ENCODE peak calls at places on chromosomes 4 and X, in eight cellular contexts. Y is WTC11, E is WERI-Rb-1, M is transverse colon, B is dermis blood vessel endothelial cell, X is hepatic stellate cell, H is glutamatergic neuron, R is epithelial cell of esophagus. K is an unnamed sample.

GRCh38 chr4:170089274-170089742 is 448 bp downstream of the AADAT start:
- DNase-seq in X (peak), E (peak), M (peak), R (peak), Y (peak), H (peak), B (peak), K (peak)

GRCh38 chr4:6529021-6529420 is 46.0 kb upstream of the MAN2B2 start:
- DNase-seq in B (no peak), M (no peak), X (no peak), Y (no peak), H (peak), R (no peak), E (peak), K (no peak)

GRCh38 chrX:153441296-153441695 is 4.6 kb downstream of the TREX2 start:
- DNase-seq in R (peak), E (no peak), H (no peak), M (no peak), Y (no peak), X (no peak), B (no peak), K (no peak)

GRCh38 chr4:42399393-42399792 is 2.1 kb downstream of the SHISA3 start:
- DNase-seq in M (no peak), H (peak), Y (peak), E (no peak), B (peak), X (no peak), R (no peak), K (no peak)

GRCh38 chr4:101366331-101366730 is 19.0 kb upstream of the PPP3CA start:
- DNase-seq in M (no peak), H (no peak), R (no peak), B (no peak), E (no peak), X (no peak), Y (no peak), K (no peak)

GRCh38 chr4:166741709-166742108 is 492.6 kb downstream of the SPOCK3 start:
- DNase-seq in Y (no peak), E (no peak), X (no peak), H (no peak), B (no peak), R (no peak), M (no peak), K (no peak)

GRCh38 chr4:139892973-139893736 is 227.5 kb downstream of the MGST2 start:
- DNase-seq in B (peak), E (no peak), X (no peak), Y (no peak), R (peak), M (no peak), H (no peak), K (no peak)

GRCh38 chr4:120544838-120545237 is 377.7 kb downstream of the PRDM5 start:
- DNase-seq in R (no peak), Y (no peak), E (no peak), X (no peak), M (no peak), H (no peak), B (no peak), K (no peak)

GRCh38 chr4:70619778-70620177 is 8.8 kb upstream of the ENAM start:
- DNase-seq in R (no peak), B (no peak), M (no peak), Y (no peak), X (no peak), H (no peak), E (no peak), K (no peak)

GRCh38 chr4:37615059-37615719 is 71.0 kb downstream of the RELL1 start:
- DNase-seq in X (no peak), E (peak), M (no peak), Y (no peak), B (no peak), H (no peak), R (no peak), K (no peak)

GRCh38 chrX:64894454-64895038 is 81.7 kb downstream of the ZC4H2 start:
- DNase-seq in R (peak), E (peak), M (peak), B (peak), Y (peak), X (peak), H (peak), K (no peak)

GRCh38 chrX:33252306-33252825 is 41.0 kb upstream of the DMD start:
- DNase-seq in X (no peak), R (no peak), Y (no peak), B (no peak), M (no peak), E (no peak), H (no peak), K (no peak)

GRCh38 chr4:79653871-79654270 is 245.8 kb upstream of the GK2 start:
- DNase-seq in Y (no peak), M (no peak), B (no peak), X (no peak), E (no peak), R (peak), H (no peak), K (no peak)

GRCh38 chr4:133598779-133599178 is 449.7 kb downstream of the PCDH10 start:
- DNase-seq in E (no peak), X (no peak), R (no peak), M (no peak), H (no peak), Y (no peak), B (no peak), K (no peak)

GRCh38 chr4:8761167-8761823 is 110.3 kb downstream of the HMX1 start:
- DNase-seq in X (no peak), E (no peak), Y (peak), B (no peak), H (peak), M (no peak), R (no peak), K (no peak)

GRCh38 chr4:147312376-147313046 is 168.4 kb upstream of the EDNRA start:
- DNase-seq in E (no peak), M (no peak), Y (no peak), R (peak), H (no peak), B (no peak), X (no peak), K (no peak)

GRCh38 chr4:172042714-172043114 is 229.5 kb downstream of the GALNTL6 start:
- DNase-seq in H (no peak), B (no peak), R (peak), E (no peak), X (no peak), M (no peak), Y (no peak), K (no peak)